ENCODE peak calls at places on chromosome 21, in four cellular contexts. B is LoVo; C is stimulated activated CD8-positive, alpha-beta memory T cell treated with anti-CD3 and anti-CD28 coated beads, Interleukin-4, amount 100 ng/mL, for 1 hour; Y is GM19239. N is an unnamed sample.

GRCh38 chr21:46081022-46081861 is 16.7 kb upstream of the COL6A2 start:
- DNase-seq in B (no peak), C (no peak), Y (no peak), N (no peak)

GRCh38 chr21:38379171-38379570 is 119.1 kb downstream of the ERG start:
- DNase-seq in B (no peak), C (no peak), Y (no peak), N (no peak)

GRCh38 chr21:17462276-17462981 is 50.4 kb upstream of the CXADR start:
- DNase-seq in B (peak; percentile 86), C (no peak), Y (no peak), N (peak; percentile 92)

GRCh38 chr21:41167348-41168342 is at the start of gene BACE2:
- DNase-seq in B (peak; percentile 83), C (no peak), Y (peak; percentile 57), N (peak; percentile 74)

GRCh38 chr21:21007606-21008005 is 9.4 kb downstream of the NCAM2 start:
- DNase-seq in B (no peak), C (no peak), Y (no peak), N (no peak)

GRCh38 chr21:28325618-28326017 is 667.1 kb downstream of the LTN1 start:
- DNase-seq in B (no peak), C (no peak), Y (no peak), N (no peak)

GRCh38 chr21:43854773-43855633 is 10.0 kb upstream of the AGPAT3 start:
- DNase-seq in B (no peak), C (no peak), Y (peak; percentile 71), N (no peak)

GRCh38 chr21:44337941-44338895 is 972 bp downstream of the CFAP410 start:
- DNase-seq in B (peak; percentile 62), C (peak; percentile 15), Y (no peak), N (peak; percentile 73)

GRCh38 chr21:16192900-16193299 is 463.1 kb downstream of the USP25 start:
- DNase-seq in B (no peak), C (no peak), Y (no peak), N (no peak)

GRCh38 chr21:46207006-46207919 is 21.3 kb downstream of the LSS start:
- DNase-seq in B (no peak), C (no peak), Y (no peak), N (no peak)

GRCh38 chr21:44664691-44665090 is 2.0 kb downstream of the KRTAP12-2 start:
- DNase-seq in B (no peak), C (no peak), Y (no peak), N (no peak)

GRCh38 chr21:32412998-32413504 is 545 bp downstream of the EVA1C start:
- DNase-seq in B (peak; percentile 78), C (no peak), Y (no peak), N (peak; percentile 12)

GRCh38 chr21:34337741-34338140 is 26.1 kb upstream of the KCNE2 start:
- DNase-seq in B (no peak), C (no peak), Y (no peak), N (no peak)

GRCh38 chr21:21712761-21713558 is 714.8 kb downstream of the NCAM2 start:
- DNase-seq in B (no peak), C (no peak), Y (no peak), N (no peak)

GRCh38 chr21:34688145-34688544 is 19.4 kb downstream of the CLIC6 start:
- DNase-seq in B (no peak), C (no peak), Y (no peak), N (no peak)

GRCh38 chr21:42063578-42064521 is 7.3 kb upstream of the UMODL1 start:
- DNase-seq in B (no peak), C (no peak), Y (peak; percentile 50), N (no peak)

GRCh38 chr21:16198546-16198945 is 468.8 kb downstream of the USP25 start:
- DNase-seq in B (no peak), C (no peak), Y (no peak), N (no peak)

GRCh38 chr21:43958364-43959158 is 53.5 kb upstream of the TRAPPC10 start:
- DNase-seq in B (no peak), C (no peak), Y (no peak), N (no peak)

GRCh38 chr21:39444406-39445145 is 1.0 kb downstream of the LCA5L start:
- DNase-seq in B (peak; percentile 1), C (no peak), Y (no peak), N (no peak)

GRCh38 chr21:39705849-39706248 is 39.1 kb upstream of the IGSF5 start:
- DNase-seq in B (no peak), C (no peak), Y (no peak), N (no peak)

GRCh38 chr21:45439901-45440461 is 35.0 kb downstream of the COL18A1 start:
- DNase-seq in B (no peak), C (no peak), Y (no peak), N (no peak)